ENCODE peak calls at places on chromosomes 12 and 14, in seven cellular contexts. One of them, this sample, is unnamed. For H3K4me1, the result is how much of the 10 kb centered on the place peaks cover.

GRCh38 chr12:19299765-19300164 is 139.5 kb upstream of the AEBP2 start:
- DNase-seq in IMR-90: peak
- DNase-seq in mesendoderm: peak
- DNase-seq in H9: no peak
- DNase-seq in mesenchymal stem cell: no peak
- DNase-seq in H1: no peak
- DNase-seq in trophoblast cell: peak
- DNase-seq in this sample: no peak

GRCh38 chr12:108907861-108908302 is 28.0 kb downstream of the DAO start:
- DNase-seq in IMR-90: no peak
- DNase-seq in mesendoderm: peak
- DNase-seq in H9: no peak
- DNase-seq in mesenchymal stem cell: no peak
- DNase-seq in H1: no peak
- DNase-seq in trophoblast cell: no peak
- DNase-seq in this sample: no peak

GRCh38 chr14:103217538-103217937 is 94.3 kb downstream of the TNFAIP2 start:
- DNase-seq in IMR-90: no peak
- DNase-seq in mesendoderm: no peak
- DNase-seq in H9: no peak
- DNase-seq in mesenchymal stem cell: no peak
- DNase-seq in H1: no peak
- DNase-seq in trophoblast cell: no peak
- DNase-seq in this sample: no peak

GRCh38 chr12:124563401-124563800 is 4.0 kb downstream of the NCOR2 start:
- DNase-seq in IMR-90: no peak
- DNase-seq in mesendoderm: no peak
- DNase-seq in H9: no peak
- DNase-seq in mesenchymal stem cell: no peak
- DNase-seq in H1: no peak
- DNase-seq in trophoblast cell: no peak
- DNase-seq in this sample: no peak

GRCh38 chr12:90677055-90677454 is 277.9 kb downstream of the CCER1 start:
- DNase-seq in IMR-90: no peak
- DNase-seq in mesendoderm: no peak
- DNase-seq in H9: no peak
- DNase-seq in mesenchymal stem cell: no peak
- DNase-seq in H1: no peak
- DNase-seq in trophoblast cell: no peak
- DNase-seq in this sample: no peak

GRCh38 chr12:88242161-88242925 is 100.2 kb downstream of the TMTC3 start:
- DNase-seq in IMR-90: peak
- DNase-seq in mesendoderm: peak
- DNase-seq in H9: no peak
- DNase-seq in mesenchymal stem cell: peak
- DNase-seq in H1: no peak
- DNase-seq in trophoblast cell: no peak
- DNase-seq in this sample: no peak

GRCh38 chr12:71652656-71653055 is 11.0 kb downstream of the ZFC3H1 start:
- DNase-seq in IMR-90: no peak
- DNase-seq in mesendoderm: no peak
- DNase-seq in H9: no peak
- DNase-seq in mesenchymal stem cell: no peak
- DNase-seq in H1: no peak
- DNase-seq in trophoblast cell: no peak
- DNase-seq in this sample: no peak

GRCh38 chr12:109450980-109451379 is 26.1 kb downstream of the KCTD10 start:
- DNase-seq in IMR-90: no peak
- DNase-seq in mesendoderm: no peak
- DNase-seq in H9: no peak
- DNase-seq in mesenchymal stem cell: no peak
- DNase-seq in H1: no peak
- DNase-seq in trophoblast cell: no peak
- DNase-seq in this sample: no peak

GRCh38 chr12:65891219-65891618 is 66.9 kb downstream of the HMGA2 start:
- DNase-seq in IMR-90: peak
- DNase-seq in mesendoderm: no peak
- DNase-seq in H9: no peak
- DNase-seq in mesenchymal stem cell: peak
- DNase-seq in H1: no peak
- DNase-seq in trophoblast cell: no peak
- DNase-seq in this sample: no peak

GRCh38 chr12:62769076-62769619 is 165.8 kb downstream of the PPM1H start:
- DNase-seq in IMR-90: no peak
- DNase-seq in mesendoderm: peak
- DNase-seq in H9: no peak
- DNase-seq in mesenchymal stem cell: no peak
- DNase-seq in H1: no peak
- DNase-seq in trophoblast cell: no peak
- DNase-seq in this sample: no peak

GRCh38 chr14:103542545-103543088 is 13.6 kb downstream of the TRMT61A start:
- DNase-seq in IMR-90: no peak
- DNase-seq in mesendoderm: peak
- DNase-seq in H9: peak
- DNase-seq in mesenchymal stem cell: no peak
- DNase-seq in H1: peak
- DNase-seq in trophoblast cell: no peak
- DNase-seq in this sample: peak

GRCh38 chr14:50669441-50669986 is 1.4 kb upstream of the SAV1 start:
- DNase-seq in IMR-90: no peak
- DNase-seq in mesendoderm: peak
- DNase-seq in H9: no peak
- DNase-seq in mesenchymal stem cell: no peak
- DNase-seq in H1: no peak
- DNase-seq in trophoblast cell: no peak
- DNase-seq in this sample: peak

GRCh38 chr12:116265361-116266128 is 11.9 kb downstream of the MED13L start:
- DNase-seq in IMR-90: no peak
- DNase-seq in mesendoderm: no peak
- DNase-seq in H9: no peak
- DNase-seq in mesenchymal stem cell: no peak
- DNase-seq in H1: no peak
- DNase-seq in trophoblast cell: no peak
- DNase-seq in this sample: no peak

GRCh38 chr12:70227911-70228310 is 15.3 kb upstream of the CNOT2 start:
- DNase-seq in IMR-90: no peak
- DNase-seq in mesendoderm: no peak
- DNase-seq in H9: no peak
- DNase-seq in mesenchymal stem cell: no peak
- DNase-seq in H1: no peak
- DNase-seq in trophoblast cell: no peak
- DNase-seq in this sample: no peak

GRCh38 chr12:104910196-104910840 is 47.8 kb downstream of the SLC41A2 start:
- DNase-seq in IMR-90: peak
- DNase-seq in mesendoderm: no peak
- DNase-seq in H9: no peak
- DNase-seq in mesenchymal stem cell: no peak
- DNase-seq in H1: no peak
- DNase-seq in trophoblast cell: no peak
- DNase-seq in this sample: no peak

GRCh38 chr12:49332891-49333371 is 4.1 kb downstream of the C1QL4 start:
- DNase-seq in IMR-90: no peak
- DNase-seq in mesendoderm: no peak
- DNase-seq in H9: no peak
- DNase-seq in mesenchymal stem cell: no peak
- DNase-seq in H1: no peak
- DNase-seq in trophoblast cell: no peak
- DNase-seq in this sample: no peak

GRCh38 chr12:49332441-49332861 is 4.5 kb downstream of the C1QL4 start:
- DNase-seq in IMR-90: no peak
- DNase-seq in mesendoderm: no peak
- DNase-seq in H9: no peak
- DNase-seq in mesenchymal stem cell: no peak
- DNase-seq in H1: no peak
- DNase-seq in trophoblast cell: no peak
- DNase-seq in this sample: no peak

GRCh38 chr12:49330032-49330619 is 6.9 kb downstream of the C1QL4 start:
- DNase-seq in IMR-90: no peak
- DNase-seq in mesendoderm: no peak
- DNase-seq in H9: no peak
- DNase-seq in mesenchymal stem cell: no peak
- DNase-seq in H1: no peak
- DNase-seq in trophoblast cell: no peak
- DNase-seq in this sample: no peak

GRCh38 chr12:49330631-49331359 is 6.2 kb downstream of the C1QL4 start:
- DNase-seq in IMR-90: no peak
- DNase-seq in mesendoderm: no peak
- DNase-seq in H9: no peak
- DNase-seq in mesenchymal stem cell: no peak
- DNase-seq in H1: no peak
- DNase-seq in trophoblast cell: no peak
- DNase-seq in this sample: no peak

GRCh38 chr12:49331360-49332222 is 5.4 kb downstream of the C1QL4 start:
- DNase-seq in IMR-90: peak
- DNase-seq in mesendoderm: peak
- DNase-seq in H9: peak
- DNase-seq in mesenchymal stem cell: peak
- DNase-seq in H1: peak
- DNase-seq in trophoblast cell: peak
- DNase-seq in this sample: no peak
- H2BK120ac ChIP-seq in IMR-90: no peak
- H2BK120ac ChIP-seq in mesendoderm: no peak
- H2BK120ac ChIP-seq in H9: no peak
- H2BK120ac ChIP-seq in mesenchymal stem cell: no peak
- H2BK120ac ChIP-seq in H1: no peak
- H2BK120ac ChIP-seq in trophoblast cell: no peak
- H2BK120ac ChIP-seq in this sample: no peak

DNA sequence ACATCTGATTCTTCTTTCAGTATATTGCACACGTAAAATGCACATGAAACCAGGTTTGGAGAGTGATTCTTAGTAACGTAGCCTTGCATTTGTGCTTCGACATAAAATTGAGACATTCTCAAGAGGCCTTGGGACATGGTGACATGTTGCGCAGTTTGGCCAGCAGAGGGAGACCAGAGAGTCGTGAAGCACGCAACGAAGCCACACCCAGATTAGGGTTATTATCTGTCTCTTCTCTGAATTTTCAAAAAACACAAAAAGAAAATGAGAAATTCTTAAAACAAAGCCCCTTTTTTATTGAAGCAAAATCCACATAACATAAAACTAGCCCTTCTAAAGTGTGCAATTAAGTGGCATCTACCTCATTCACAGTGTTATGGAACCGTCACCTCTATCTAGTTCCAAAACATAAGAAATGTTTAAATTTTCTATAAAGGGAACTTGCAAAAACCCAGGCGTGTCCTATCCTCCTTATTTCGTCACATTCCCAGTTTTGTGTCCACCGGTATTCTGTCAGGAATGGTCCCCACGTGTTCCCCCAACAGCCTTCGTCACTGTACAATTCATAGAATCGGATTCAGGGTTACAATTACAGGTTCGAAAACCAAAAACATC is 108.8 kb upstream of the ATF7IP start:
- DNase-seq in IMR-90: peak
- DNase-seq in mesendoderm: peak
- DNase-seq in H9: peak
- DNase-seq in mesenchymal stem cell: peak
- DNase-seq in H1: peak
- DNase-seq in trophoblast cell: peak
- DNase-seq in this sample: peak
- H3K4me1 ChIP-seq in IMR-90: under half
- H3K4me1 ChIP-seq in mesendoderm: under half
- H3K4me1 ChIP-seq in H9: under half
- H3K4me1 ChIP-seq in mesenchymal stem cell: under half
- H3K4me1 ChIP-seq in H1: under half
- H3K4me1 ChIP-seq in trophoblast cell: under half
- H3K4me1 ChIP-seq in this sample: under half

GRCh38 chr12:14920475-14921126 is 17.7 kb downstream of the ERP27 start:
- DNase-seq in IMR-90: no peak
- DNase-seq in mesendoderm: no peak
- DNase-seq in H9: no peak
- DNase-seq in mesenchymal stem cell: no peak
- DNase-seq in H1: no peak
- DNase-seq in trophoblast cell: no peak
- DNase-seq in this sample: no peak

GRCh38 chr12:14924541-14924940 is 13.8 kb downstream of the ERP27 start:
- DNase-seq in IMR-90: no peak
- DNase-seq in mesendoderm: no peak
- DNase-seq in H9: no peak
- DNase-seq in mesenchymal stem cell: no peak
- DNase-seq in H1: no peak
- DNase-seq in trophoblast cell: no peak
- DNase-seq in this sample: no peak

GRCh38 chr12:14921218-14921617 is 17.1 kb downstream of the ERP27 start:
- DNase-seq in IMR-90: no peak
- DNase-seq in mesendoderm: no peak
- DNase-seq in H9: no peak
- DNase-seq in mesenchymal stem cell: no peak
- DNase-seq in H1: no peak
- DNase-seq in trophoblast cell: no peak
- DNase-seq in this sample: no peak

GRCh38 chr12:14927267-14927666 is 11.1 kb downstream of the ERP27 start:
- DNase-seq in IMR-90: no peak
- DNase-seq in mesendoderm: no peak
- DNase-seq in H9: no peak
- DNase-seq in mesenchymal stem cell: no peak
- DNase-seq in H1: no peak
- DNase-seq in trophoblast cell: no peak
- DNase-seq in this sample: no peak

GRCh38 chr12:14923944-14924343 is 14.4 kb downstream of the ERP27 start:
- DNase-seq in IMR-90: no peak
- DNase-seq in mesendoderm: no peak
- DNase-seq in H9: no peak
- DNase-seq in mesenchymal stem cell: no peak
- DNase-seq in H1: no peak
- DNase-seq in trophoblast cell: no peak
- DNase-seq in this sample: no peak
- H2BK120ac ChIP-seq in IMR-90: no peak
- H2BK120ac ChIP-seq in mesendoderm: no peak
- H2BK120ac ChIP-seq in H9: no peak
- H2BK120ac ChIP-seq in mesenchymal stem cell: no peak
- H2BK120ac ChIP-seq in H1: no peak
- H2BK120ac ChIP-seq in trophoblast cell: no peak
- H2BK120ac ChIP-seq in this sample: no peak

DNA sequence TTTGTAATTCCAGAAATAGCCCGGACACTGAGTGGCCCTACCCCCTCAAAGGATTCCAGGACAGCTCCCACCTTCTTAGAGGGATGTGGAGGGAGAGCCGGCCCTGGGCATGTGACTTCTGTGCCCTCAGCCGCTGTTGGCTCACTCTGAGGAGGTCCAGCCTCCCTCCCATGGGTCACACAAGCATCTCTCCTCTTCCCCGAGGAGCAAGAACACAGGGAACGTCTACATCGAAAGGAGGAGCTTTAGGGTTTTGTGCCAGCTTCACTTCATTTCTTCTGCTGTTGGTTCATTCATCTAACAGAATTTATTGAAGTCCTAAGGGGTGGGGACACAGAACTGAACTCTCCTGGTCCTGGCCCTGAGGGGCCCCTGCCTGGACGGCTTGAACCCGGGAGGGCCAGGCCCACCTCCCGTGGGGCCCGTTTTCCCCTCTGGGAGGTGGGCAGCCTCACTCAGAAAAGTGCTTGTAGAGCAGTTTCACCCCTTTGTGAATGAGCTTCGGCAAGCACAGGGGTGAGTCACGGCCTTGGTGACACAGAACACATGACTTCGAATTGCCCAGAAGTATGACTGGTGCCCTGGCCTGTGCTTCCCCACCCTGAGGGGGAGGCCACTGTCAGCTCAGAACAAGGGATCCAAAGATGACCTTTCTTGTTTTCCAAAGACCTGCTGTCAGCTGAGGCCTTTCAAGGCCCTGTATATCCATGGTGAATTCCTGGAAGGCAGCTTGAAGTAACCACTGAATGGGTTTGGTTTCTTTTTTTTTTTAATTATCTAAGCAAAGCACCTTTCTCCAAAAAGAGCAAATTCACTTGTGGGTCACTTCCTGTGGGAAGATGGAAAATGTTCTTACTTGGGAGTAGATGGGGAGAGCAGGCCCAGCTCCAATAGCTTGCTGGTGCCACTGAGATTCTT is 39.2 kb downstream of the NFKBIA start:
- DNase-seq in IMR-90: peak
- DNase-seq in mesendoderm: peak
- DNase-seq in H9: no peak
- DNase-seq in mesenchymal stem cell: peak
- DNase-seq in H1: no peak
- DNase-seq in trophoblast cell: peak
- DNase-seq in this sample: no peak
- H3K4me1 ChIP-seq in IMR-90: under half
- H3K4me1 ChIP-seq in mesendoderm: under half
- H3K4me1 ChIP-seq in H9: under half
- H3K4me1 ChIP-seq in mesenchymal stem cell: half or more
- H3K4me1 ChIP-seq in H1: under half
- H3K4me1 ChIP-seq in trophoblast cell: under half
- H3K4me1 ChIP-seq in this sample: under half

This sample was measured in neuronal stem cell.